ENCODE peak calls at places on chromosome 11, in six cellular contexts. E is RWPE1; S is transverse colon; I is effector CD4-positive, alpha-beta T cell; T is activated CD4-positive, alpha-beta T cell treated with anti-CD3 and anti-CD28 coated beads, Interleukin-2, amount 50 U/mL, for 4 hours; O is NCI-H1105. J is an unnamed sample.

GRCh38 chr11:95088946-95089619 is 563 bp upstream of the ENDOD1 start:
- DNase-seq in E (no peak), S (no peak), O (no peak), I (no peak), T (no peak), J (no peak)

GRCh38 chr11:2209370-2209801 is 37.8 kb upstream of the TH start:
- DNase-seq in E (no peak), S (no peak), O (no peak), I (no peak), T (no peak), J (no peak)

GRCh38 chr11:14973621-14974020 is 1.5 kb upstream of the CALCA start:
- DNase-seq in O (no peak), S (no peak), I (no peak), T (peak), E (no peak), J (no peak)

GRCh38 chr11:65571940-65572339 is 398 bp upstream of the FAM89B start:
- DNase-seq in E (peak), S (peak), I (no peak), O (no peak), T (no peak), J (peak)

GRCh38 chr11:66849501-66850234 is 6.4 kb downstream of the RCE1 start:
- DNase-seq in O (no peak), E (no peak), I (no peak), T (no peak), S (no peak), J (no peak)

GRCh38 chr11:65493367-65494176 is 5.3 kb upstream of the MALAT1 start:
- DNase-seq in O (no peak), E (peak), I (no peak), T (no peak), S (peak), J (no peak)

GRCh38 chr11:29328961-29329441 is 687.8 kb downstream of the KCNA4 start:
- DNase-seq in S (no peak), I (no peak), O (peak), E (peak), T (no peak), J (peak)

GRCh38 chr11:73230276-73230875 is 12.3 kb downstream of the P2RY2 start:
- DNase-seq in I (no peak), T (no peak), S (peak), O (no peak), E (no peak), J (no peak)

GRCh38 chr11:117610901-117611300 is 186.1 kb downstream of the DSCAML1 start:
- DNase-seq in S (no peak), I (no peak), T (no peak), O (no peak), E (no peak), J (no peak)

GRCh38 chr11:117833401-117833891 is 8.9 kb upstream of the FXYD2 start:
- DNase-seq in I (no peak), S (peak), O (peak), E (no peak), T (no peak), J (peak)

GRCh38 chr11:72574046-72574445 is 100.2 kb downstream of the PDE2A start:
- DNase-seq in O (no peak), T (no peak), E (no peak), S (no peak), I (no peak), J (peak)

GRCh38 chr11:8337115-8337386 is 73.4 kb upstream of the LMO1 start:
- DNase-seq in I (no peak), T (no peak), O (no peak), S (no peak), E (no peak), J (no peak)